ENCODE peak calls at places on chromosome 15, in four cellular contexts. One of them, this sample, is unnamed.

GRCh38 chr15:77039817-77040216 is 31.1 kb downstream of the TSPAN3 start:
- DNase-seq in WERI-Rb-1: no peak
- DNase-seq in C1 segment of cervical spinal cord: no peak
- DNase-seq in fibroblast of lung: no peak
- DNase-seq in this sample: no peak

GRCh38 chr15:76206325-76206976 is 104.8 kb downstream of the ETFA start:
- DNase-seq in WERI-Rb-1: no peak
- DNase-seq in C1 segment of cervical spinal cord: peak; percentile 58
- DNase-seq in fibroblast of lung: peak; percentile 70
- DNase-seq in this sample: no peak

GRCh38 chr15:89387140-89387903 is 52.7 kb upstream of the POLG start:
- DNase-seq in WERI-Rb-1: no peak
- DNase-seq in C1 segment of cervical spinal cord: no peak
- DNase-seq in fibroblast of lung: no peak
- DNase-seq in this sample: no peak

GRCh38 chr15:86336051-86336788 is 256.5 kb downstream of the AGBL1 start:
- DNase-seq in WERI-Rb-1: no peak
- DNase-seq in C1 segment of cervical spinal cord: no peak
- DNase-seq in fibroblast of lung: no peak
- DNase-seq in this sample: peak; percentile 96

GRCh38 chr15:89654847-89655805 is at the start of gene KIF7:
- DNase-seq in WERI-Rb-1: peak; percentile 74
- DNase-seq in C1 segment of cervical spinal cord: peak; percentile 22
- DNase-seq in fibroblast of lung: peak; percentile 57
- DNase-seq in this sample: no peak

GRCh38 chr15:90427185-90427584 is 39.1 kb downstream of the IQGAP1 start:
- DNase-seq in WERI-Rb-1: no peak
- DNase-seq in C1 segment of cervical spinal cord: no peak
- DNase-seq in fibroblast of lung: no peak
- DNase-seq in this sample: no peak

GRCh38 chr15:79602731-79603130 is 170.6 kb downstream of the MINAR1 start:
- DNase-seq in WERI-Rb-1: no peak
- DNase-seq in C1 segment of cervical spinal cord: no peak
- DNase-seq in fibroblast of lung: no peak
- DNase-seq in this sample: no peak

GRCh38 chr15:90862964-90863721 is 5.2 kb upstream of the FURIN start:
- DNase-seq in WERI-Rb-1: no peak
- DNase-seq in C1 segment of cervical spinal cord: no peak
- DNase-seq in fibroblast of lung: no peak
- DNase-seq in this sample: peak; percentile 74

GRCh38 chr15:63021031-63021430 is 21.5 kb upstream of the TPM1 start:
- DNase-seq in WERI-Rb-1: no peak
- DNase-seq in C1 segment of cervical spinal cord: no peak
- DNase-seq in fibroblast of lung: no peak
- DNase-seq in this sample: no peak

GRCh38 chr15:73948396-73948795 is 22.1 kb downstream of the LOXL1 start:
- DNase-seq in WERI-Rb-1: no peak
- DNase-seq in C1 segment of cervical spinal cord: no peak
- DNase-seq in fibroblast of lung: no peak
- DNase-seq in this sample: no peak

GRCh38 chr15:87118424-87118823 is 1038.8 kb downstream of the AGBL1 start:
- DNase-seq in WERI-Rb-1: no peak
- DNase-seq in C1 segment of cervical spinal cord: no peak
- DNase-seq in fibroblast of lung: no peak
- DNase-seq in this sample: no peak

GRCh38 chr15:32998979-32999677 is 195.4 kb downstream of the FMN1 start:
- DNase-seq in WERI-Rb-1: no peak
- DNase-seq in C1 segment of cervical spinal cord: no peak
- DNase-seq in fibroblast of lung: peak; percentile 45
- DNase-seq in this sample: no peak

This sample was measured in keratinocyte.